ENCODE peak calls at places on chromosomes 7 and 10, in four cellular contexts. One of them, this sample, is unnamed.
A peak's percentile ranks its signal among the peaks of the same experiment; 100 is the strongest.

GRCh38 chr10:96576277-96576980 is 10.4 kb downstream of the TM9SF3 start:
- DNase-seq in HepG2: no peak
- DNase-seq in GM12878: no peak
- DNase-seq in K562: no peak
- DNase-seq in this sample: no peak

GRCh38 chr10:72235544-72236279 is 19.6 kb upstream of the ASCC1 start:
- DNase-seq in HepG2: no peak
- DNase-seq in GM12878: no peak
- DNase-seq in K562: no peak
- DNase-seq in this sample: no peak

GRCh38 chr10:86310702-86311101 is 55.9 kb downstream of the GRID1 start:
- DNase-seq in HepG2: no peak
- DNase-seq in GM12878: no peak
- DNase-seq in K562: no peak
- DNase-seq in this sample: no peak

GRCh38 chr10:71799785-71800453 is 26.6 kb upstream of the VSIR start:
- DNase-seq in HepG2: no peak
- DNase-seq in GM12878: no peak
- DNase-seq in K562: no peak
- DNase-seq in this sample: no peak

GRCh38 chr7:39421661-39422060 is 144.5 kb upstream of the YAE1 start:
- DNase-seq in HepG2: no peak
- DNase-seq in GM12878: no peak
- DNase-seq in K562: no peak
- DNase-seq in this sample: no peak

GRCh38 chr10:79488303-79488702 is 24.0 kb upstream of the EIF5AL1 start:
- DNase-seq in HepG2: no peak
- DNase-seq in GM12878: no peak
- DNase-seq in K562: no peak
- DNase-seq in this sample: no peak

GRCh38 chr7:88090233-88090632 is 129.6 kb downstream of the SRI start:
- DNase-seq in HepG2: no peak
- DNase-seq in GM12878: no peak
- DNase-seq in K562: no peak
- DNase-seq in this sample: no peak

GRCh38 chr10:43076876-43077420 is at the start of gene RET:
- DNase-seq in HepG2: no peak
- DNase-seq in GM12878: no peak
- DNase-seq in K562: peak; percentile 40
- DNase-seq in this sample: no peak

GRCh38 chr7:70215491-70215890 is 617.2 kb downstream of the AUTS2 start:
- DNase-seq in HepG2: no peak
- DNase-seq in GM12878: no peak
- DNase-seq in K562: no peak
- DNase-seq in this sample: no peak

GRCh38 chr7:4017081-4017480 is 665.0 kb upstream of the FOXK1 start:
- DNase-seq in HepG2: no peak
- DNase-seq in GM12878: no peak
- DNase-seq in K562: no peak
- DNase-seq in this sample: no peak

GRCh38 chr7:28955723-28956607 is 2.2 kb downstream of the TRIL start:
- DNase-seq in HepG2: peak; percentile 72
- DNase-seq in GM12878: no peak
- DNase-seq in K562: no peak
- DNase-seq in this sample: peak; percentile 57

GRCh38 chr7:139658919-139659675 is 118.7 kb downstream of the HIPK2 start:
- DNase-seq in HepG2: peak; percentile 91
- DNase-seq in GM12878: no peak
- DNase-seq in K562: no peak
- DNase-seq in this sample: no peak

GRCh38 chr7:34011711-34012110 is 106.4 kb downstream of the BMPER start:
- DNase-seq in HepG2: no peak
- DNase-seq in GM12878: no peak
- DNase-seq in K562: no peak
- DNase-seq in this sample: no peak

GRCh38 chr7:2299131-2299829 is 15.0 kb downstream of the SNX8 start:
- DNase-seq in HepG2: no peak
- DNase-seq in GM12878: peak; percentile 92
- DNase-seq in K562: no peak
- DNase-seq in this sample: peak; percentile 78
- H3K9ac ChIP-seq in HepG2: no peak overlapping the region
- H3K9ac ChIP-seq in GM12878: peak overlapping the region; percentile 62
- H3K9ac ChIP-seq in K562: no peak overlapping the region
- H3K9ac ChIP-seq in this sample: peak overlapping the region; percentile 29

DNA sequence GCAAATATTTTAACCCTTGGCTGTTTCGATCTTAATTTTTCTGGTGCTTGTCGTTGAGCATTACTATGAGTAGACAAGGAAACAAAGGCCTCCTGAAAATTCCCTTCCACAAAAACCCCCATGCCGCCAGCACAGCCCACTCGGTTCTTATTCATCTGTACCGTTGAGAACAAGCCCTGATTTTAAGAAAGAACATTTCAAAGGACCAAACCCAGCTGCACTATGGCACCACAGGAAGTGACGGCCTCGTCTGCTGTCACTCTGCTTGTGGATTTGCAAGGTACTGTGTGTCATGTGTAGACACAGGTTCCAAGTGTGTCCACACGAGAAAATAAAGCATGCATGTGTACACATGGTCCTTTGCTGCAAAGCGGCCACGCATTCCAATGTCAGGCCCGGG is 285.2 kb downstream of the DNAJB6 start:
- DNase-seq in HepG2: no peak
- DNase-seq in GM12878: no peak
- DNase-seq in K562: no peak
- DNase-seq in this sample: no peak
- TF ChIP-seq MYC in HepG2: no peak
- TF ChIP-seq MYC in GM12878: no peak
- TF ChIP-seq MYC in K562: no peak
- TF ChIP-seq MYC in this sample: no peak

DNA sequence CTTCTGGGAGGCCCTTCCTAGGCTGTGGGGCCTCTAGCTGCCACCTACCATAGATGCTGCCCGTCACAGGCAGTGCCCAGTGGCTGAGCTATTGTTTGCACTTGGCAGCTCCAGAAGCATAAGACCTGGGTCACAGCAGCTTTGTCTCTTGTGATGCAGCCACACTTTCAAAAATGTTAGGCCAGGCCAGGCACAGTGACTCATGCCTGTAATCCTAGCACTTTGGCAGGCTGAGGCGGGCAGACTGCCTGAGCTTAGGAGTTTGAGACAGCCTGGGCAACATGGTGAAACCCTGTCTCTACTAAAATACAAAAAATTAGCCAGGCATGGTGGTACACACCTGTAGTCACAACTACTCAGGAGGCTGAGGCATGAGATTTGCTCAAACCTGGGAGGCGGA is 9.5 kb upstream of the KAZALD1 start:
- DNase-seq in HepG2: no peak
- DNase-seq in GM12878: no peak
- DNase-seq in K562: no peak
- DNase-seq in this sample: no peak
- H3K9ac ChIP-seq in HepG2: no peak overlapping the region
- H3K9ac ChIP-seq in GM12878: no peak overlapping the region
- H3K9ac ChIP-seq in K562: no peak overlapping the region
- H3K9ac ChIP-seq in this sample: no peak overlapping the region

DNA sequence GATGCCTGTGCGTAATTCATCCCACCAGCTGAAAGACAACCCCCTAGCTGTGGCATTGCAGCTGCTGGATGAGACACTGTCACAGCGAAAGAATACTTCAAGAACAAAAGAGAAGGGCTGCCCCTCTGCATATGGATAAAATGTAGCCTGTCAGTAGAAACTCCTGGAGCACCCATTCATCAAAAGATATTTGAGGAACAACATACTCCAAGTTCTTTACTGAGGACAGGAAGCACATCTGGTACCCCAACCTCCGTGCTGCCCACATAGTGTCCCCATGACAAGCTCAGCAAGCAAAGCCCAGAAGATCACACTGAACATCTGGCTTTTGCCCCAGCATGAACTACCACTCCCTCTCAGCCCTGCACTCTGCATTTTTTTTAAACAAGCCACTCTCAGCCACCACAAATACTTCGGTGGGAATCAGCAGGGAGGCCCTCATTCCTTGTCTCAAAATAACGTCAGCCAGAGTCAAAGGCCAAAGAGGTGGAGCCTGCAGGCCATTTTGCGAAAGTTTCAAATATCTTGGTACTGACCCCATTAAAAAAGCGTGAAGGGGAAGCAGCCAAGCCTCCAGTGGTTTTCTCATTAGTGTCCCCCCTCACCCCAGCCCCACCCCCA is 1.7 kb downstream of the CREB3L2 start:
- DNase-seq in HepG2: peak; percentile 66
- DNase-seq in GM12878: no peak
- DNase-seq in K562: peak; percentile 87
- DNase-seq in this sample: peak; percentile 73
- TF ChIP-seq MYC in HepG2: no peak
- TF ChIP-seq MYC in GM12878: no peak
- TF ChIP-seq MYC in K562: no peak
- TF ChIP-seq MYC in this sample: no peak

GRCh38 chr10:127964644-127965043 is 57.7 kb downstream of the PTPRE start:
- DNase-seq in HepG2: no peak
- DNase-seq in GM12878: no peak
- DNase-seq in K562: no peak
- DNase-seq in this sample: no peak
- H3K9ac ChIP-seq in HepG2: no peak overlapping the region
- H3K9ac ChIP-seq in GM12878: no peak overlapping the region
- H3K9ac ChIP-seq in K562: no peak overlapping the region
- H3K9ac ChIP-seq in this sample: no peak overlapping the region

GRCh38 chr10:123974406-123974805 is 82.8 kb upstream of the CPXM2 start:
- DNase-seq in HepG2: no peak
- DNase-seq in GM12878: no peak
- DNase-seq in K562: peak; percentile 54
- DNase-seq in this sample: peak; percentile 6
- TF ChIP-seq MYC in HepG2: no peak
- TF ChIP-seq MYC in GM12878: no peak
- TF ChIP-seq MYC in K562: no peak
- TF ChIP-seq MYC in this sample: no peak

This sample was measured in endothelial cell of umbilical vein.